ENCODE peak calls at places on chromosomes 12 and 14, in eight cellular contexts. V, I, S, W, K, A, E and C are unnamed samples. For H3K4me1, the result is how much of the 10 kb centered on the place peaks cover.

GRCh38 chr12:86179855-86180254 is 76.3 kb downstream of the MGAT4C start:
- DNase-seq in V (no peak), E (no peak), W (no peak), S (no peak), A (no peak), I (no peak), K (no peak), C (no peak)

GRCh38 chr12:82896286-82896685 is 209.6 kb downstream of the TMTC2 start:
- DNase-seq in K (no peak), V (no peak), I (no peak), A (no peak), S (no peak), E (no peak), W (no peak), C (no peak)

GRCh38 chr12:112007945-112008344 is 5.0 kb downstream of the TMEM116 start:
- DNase-seq in E (no peak), A (no peak), S (no peak), I (no peak), V (no peak), K (no peak), W (no peak), C (no peak)

GRCh38 chr12:14362347-14362746 is 3.1 kb upstream of the ATF7IP start:
- DNase-seq in K (no peak), V (no peak), A (no peak), W (no peak), E (no peak), I (no peak), S (no peak), C (no peak)

GRCh38 chr12:45674181-45674580 is 55.3 kb upstream of the ARID2 start:
- DNase-seq in A (no peak), K (no peak), E (no peak), S (no peak), W (no peak), I (no peak), V (no peak), C (no peak)

GRCh38 chr12:110677206-110677911 is 11.6 kb downstream of the HVCN1 start:
- DNase-seq in E (no peak), I (peak), K (no peak), W (no peak), A (peak), S (no peak), V (no peak), C (no peak)

GRCh38 chr14:55724736-55725135 is 144.7 kb downstream of the KTN1 start:
- DNase-seq in V (no peak), W (no peak), I (no peak), A (no peak), K (no peak), E (no peak), S (no peak), C (no peak)

GRCh38 chr12:130646690-130647089 is 69.4 kb downstream of the RIMBP2 start:
- DNase-seq in A (no peak), E (no peak), W (no peak), K (no peak), S (no peak), I (no peak), V (no peak), C (no peak)

GRCh38 chr12:5485471-5485870 is 53.6 kb downstream of the NTF3 start:
- DNase-seq in V (no peak), I (no peak), K (no peak), W (no peak), S (no peak), E (no peak), A (no peak), C (no peak)

GRCh38 chr14:33796356-33796755 is 154.5 kb downstream of the EGLN3 start:
- DNase-seq in E (no peak), W (no peak), S (no peak), I (no peak), A (no peak), K (no peak), V (peak), C (no peak)

GRCh38 chr12:88753074-88753473 is 172.8 kb upstream of the KITLG start:
- DNase-seq in W (no peak), E (no peak), I (no peak), V (no peak), A (no peak), S (no peak), K (no peak), C (no peak)

GRCh38 chr12:106258226-106258625 is 10.4 kb upstream of the CKAP4 start:
- DNase-seq in V (no peak), E (no peak), A (no peak), K (no peak), I (no peak), W (no peak), S (no peak), C (no peak)
- H3K4me3 ChIP-seq in V (no peak), E (no peak), A (no peak), K (no peak), I (no peak), W (no peak), S (no peak), C (no peak)

GRCh38 chr12:95304673-95305198 is 87.1 kb downstream of the VEZT start:
- DNase-seq in V (no peak), S (no peak), I (no peak), K (no peak), E (no peak), A (no peak), W (no peak), C (peak)
- H3K27ac ChIP-seq in V (no peak), S (no peak), I (no peak), K (no peak), E (no peak), A (no peak), W (no peak), C (no peak)

GRCh38 chr12:53624956-53625355 is 1.2 kb downstream of the ATF7 start:
- DNase-seq in W (no peak), S (no peak), K (no peak), E (no peak), I (no peak), V (no peak), A (no peak), C (no peak)

GRCh38 chr12:53624453-53624852 is 1.7 kb downstream of the ATF7 start:
- DNase-seq in K (no peak), V (no peak), W (no peak), I (no peak), E (no peak), A (no peak), S (no peak), C (no peak)

GRCh38 chr12:53623986-53624385 is 2.2 kb downstream of the ATF7 start:
- DNase-seq in I (no peak), S (no peak), K (no peak), E (no peak), A (peak), W (no peak), V (no peak), C (no peak)

GRCh38 chr12:53623526-53623925 is 2.7 kb downstream of the ATF7 start:
- DNase-seq in W (no peak), V (no peak), K (no peak), A (peak), I (no peak), S (no peak), E (no peak), C (no peak)

DNA sequence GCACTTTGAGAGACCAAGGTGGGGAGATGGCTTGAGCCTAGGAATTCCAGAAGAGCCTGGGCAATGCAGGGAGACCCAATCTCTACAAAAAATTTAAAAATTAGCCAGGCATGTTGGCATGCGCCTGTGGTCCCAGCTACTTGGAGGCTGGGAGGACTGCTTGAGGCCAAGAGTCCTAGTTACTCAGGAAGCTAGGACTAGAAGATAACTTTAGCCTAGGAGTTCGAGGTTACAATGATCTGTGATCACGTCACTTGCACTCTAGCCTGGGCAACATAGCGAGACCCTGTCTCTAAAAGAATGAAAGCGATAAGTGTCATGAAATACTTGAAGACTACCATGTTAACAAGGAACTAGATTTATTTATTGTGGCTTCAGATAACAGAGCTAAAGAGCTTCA is 3.5 kb downstream of the ATF7 start:
- DNase-seq in S (no peak), E (no peak), I (no peak), A (no peak), V (no peak), W (no peak), K (no peak), C (no peak)
- H3K4me1 ChIP-seq in S (under half), E (under half), I (half or more), A (half or more), V (under half), W (under half), K (under half), C (under half)

GRCh38 chr12:32501835-32502333 is 102.5 kb downstream of the FGD4 start:
- DNase-seq in V (peak), W (no peak), A (peak), E (no peak), K (no peak), I (no peak), S (no peak), C (no peak)
- H3K4me3 ChIP-seq in V (no peak), W (no peak), A (peak), E (no peak), K (no peak), I (no peak), S (no peak), C (no peak)

DNA sequence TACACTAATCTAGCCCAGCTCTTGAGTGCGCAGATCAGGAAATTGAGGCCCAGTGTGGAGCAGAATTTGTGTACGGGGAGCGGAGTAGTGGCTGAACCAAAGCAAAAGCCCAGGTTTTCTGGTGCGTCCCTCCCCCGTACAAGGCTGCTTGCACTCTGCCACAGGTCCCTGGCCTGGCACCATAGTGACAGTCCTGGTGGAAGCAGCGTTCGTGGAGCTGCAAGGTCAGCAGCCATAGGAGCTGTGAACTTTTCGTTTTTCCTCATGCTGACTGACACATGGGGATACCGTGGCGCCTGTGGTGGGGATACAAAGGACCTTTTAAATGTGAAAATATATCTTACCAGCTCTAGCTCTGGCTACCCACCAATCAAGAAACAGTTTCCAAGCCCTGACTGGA is 1.8 kb downstream of the EVL start:
- DNase-seq in S (no peak), V (no peak), I (no peak), A (no peak), W (no peak), K (no peak), E (no peak), C (no peak)
- H3K27ac ChIP-seq in S (peak), V (no peak), I (peak), A (peak), W (no peak), K (peak), E (no peak), C (no peak)

GRCh38 chr12:47270782-47271664 is 191.3 kb upstream of the AMIGO2 start:
- DNase-seq in S (peak), K (no peak), V (no peak), E (no peak), W (no peak), A (no peak), I (no peak), C (peak)
- H3K4me1 ChIP-seq in S (half or more), K (under half), V (under half), E (under half), W (under half), A (under half), I (under half), C (half or more)

GRCh38 chr14:89444044-89444443 is 27.0 kb upstream of the FOXN3 start:
- DNase-seq in W (no peak), K (no peak), S (no peak), E (no peak), I (no peak), V (no peak), A (no peak), C (no peak)

GRCh38 chr14:89444536-89445125 is 27.6 kb upstream of the FOXN3 start:
- DNase-seq in I (no peak), W (no peak), V (no peak), S (no peak), A (no peak), E (no peak), K (no peak), C (no peak)

GRCh38 chr14:89445252-89445973 is 28.4 kb upstream of the FOXN3 start:
- DNase-seq in I (no peak), A (no peak), V (no peak), E (no peak), K (no peak), S (no peak), W (no peak), C (no peak)

GRCh38 chr14:89451229-89451628 is 34.2 kb upstream of the FOXN3 start:
- DNase-seq in I (no peak), K (no peak), A (no peak), S (no peak), W (no peak), E (no peak), V (no peak), C (no peak)

DNA sequence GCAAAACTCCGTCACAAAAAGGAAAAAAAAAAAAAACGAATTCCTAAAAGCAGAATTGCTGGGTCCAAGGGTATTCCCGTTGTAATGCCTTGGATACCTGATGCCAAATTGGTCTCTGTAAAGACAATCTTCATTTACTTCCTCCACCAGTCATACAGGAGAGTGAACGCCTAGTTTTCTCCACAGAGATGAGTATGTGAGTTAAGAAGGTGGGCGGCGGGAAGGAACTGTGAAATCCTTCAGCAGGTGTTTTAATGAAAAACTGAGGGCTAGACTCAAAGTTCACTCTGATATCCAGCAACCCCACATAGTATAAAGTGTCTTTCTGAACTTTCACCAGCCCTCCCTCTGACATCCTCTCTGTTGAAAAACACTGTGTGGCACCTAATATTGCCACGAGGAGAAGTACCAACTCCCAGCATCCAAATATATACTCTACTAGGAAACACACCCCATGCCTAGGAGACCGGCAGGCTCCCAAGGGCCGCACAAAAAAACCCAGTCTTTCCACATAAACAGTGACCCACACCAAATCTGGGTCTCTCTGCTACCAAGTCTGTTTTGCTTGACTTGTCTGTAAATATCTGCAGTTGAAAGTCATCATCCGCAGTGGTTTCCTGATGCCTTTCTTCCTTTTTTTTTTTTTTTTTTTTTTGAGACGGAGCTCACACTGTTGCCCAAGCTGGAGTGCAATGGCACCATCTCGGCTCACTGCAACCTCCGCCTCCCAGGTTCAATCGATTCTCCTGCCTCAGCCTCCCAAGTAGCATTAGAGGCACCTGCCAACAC is 30.3 kb upstream of the FOXN3 start:
- DNase-seq in K (no peak), A (no peak), W (no peak), E (no peak), S (no peak), V (no peak), I (peak), C (no peak)
- H3K4me3 ChIP-seq in K (no peak), A (no peak), W (no peak), E (no peak), S (no peak), V (no peak), I (no peak), C (no peak)

DNA sequence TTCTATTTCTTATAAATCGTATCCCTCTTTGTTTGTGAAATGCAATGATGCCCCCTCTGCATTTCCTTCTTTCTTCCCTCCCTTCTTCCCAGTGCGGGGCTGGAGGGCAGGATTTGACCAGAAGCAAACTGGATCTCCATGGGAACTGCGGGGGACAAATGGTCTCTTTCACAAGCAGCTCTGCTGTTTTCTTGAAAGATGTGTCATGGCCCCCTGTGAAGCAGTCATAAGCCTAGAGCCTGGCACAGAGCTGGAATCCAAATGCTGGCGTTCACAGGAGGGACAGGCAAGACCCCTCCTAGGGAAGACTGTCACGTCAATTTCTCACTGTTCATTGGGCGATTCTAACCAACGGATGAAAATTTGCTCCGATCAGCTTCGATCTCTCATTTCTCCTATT is 203.5 kb upstream of the NOS1 start:
- DNase-seq in E (no peak), A (no peak), W (no peak), K (no peak), S (no peak), I (no peak), V (no peak), C (no peak)
- H3K27ac ChIP-seq in E (no peak), A (no peak), W (no peak), K (no peak), S (no peak), I (no peak), V (no peak), C (no peak)

DNA sequence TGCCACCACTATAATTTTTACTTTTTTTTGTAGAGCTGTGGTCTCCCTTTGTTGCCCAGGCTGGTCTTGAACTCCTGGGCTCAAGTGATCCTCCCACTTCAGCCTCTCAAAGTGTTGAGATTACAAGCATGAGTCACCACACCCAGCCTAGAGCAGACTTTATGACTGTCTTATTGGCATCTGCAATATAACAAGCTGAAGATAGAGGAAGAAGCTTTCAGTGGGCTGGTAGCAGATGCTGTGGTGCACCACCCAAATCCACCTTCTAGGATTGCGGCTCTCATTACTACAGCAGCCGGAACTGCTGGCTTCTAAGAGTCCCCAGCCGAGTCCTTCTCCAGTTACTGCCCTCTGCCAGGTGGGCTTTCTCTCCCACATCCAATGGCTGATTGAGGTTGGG is 7.6 kb upstream of the STK38L start:
- DNase-seq in W (no peak), A (no peak), K (no peak), E (no peak), V (no peak), I (no peak), S (no peak), C (no peak)
- H3K4me1 ChIP-seq in W (under half), A (under half), K (under half), E (under half), V (under half), I (under half), S (under half), C (under half)

GRCh38 chr12:32609966-32610365 is 69.1 kb upstream of the DNM1L start:
- DNase-seq in I (no peak), K (no peak), S (no peak), W (no peak), E (no peak), V (no peak), A (no peak), C (no peak)

GRCh38 chr12:32604565-32604964 is 74.5 kb upstream of the DNM1L start:
- DNase-seq in I (no peak), V (no peak), W (no peak), K (no peak), A (no peak), E (no peak), S (no peak), C (no peak)

GRCh38 chr12:32603071-32603470 is 76.0 kb upstream of the DNM1L start:
- DNase-seq in V (no peak), I (no peak), K (no peak), S (no peak), W (no peak), E (no peak), A (no peak), C (no peak)

GRCh38 chr12:32603858-32604257 is 75.2 kb upstream of the DNM1L start:
- DNase-seq in V (no peak), I (no peak), S (no peak), K (no peak), A (no peak), E (no peak), W (no peak), C (no peak)

GRCh38 chr12:32605326-32606095 is 73.6 kb upstream of the DNM1L start:
- DNase-seq in I (no peak), W (no peak), K (no peak), V (no peak), A (no peak), E (no peak), S (peak), C (no peak)
- H3K4me3 ChIP-seq in I (no peak), W (no peak), K (no peak), V (no peak), A (no peak), E (no peak), S (no peak), C (no peak)